ENCODE peak calls at places on chromosomes 5 and 9, in nine cellular contexts. Y, E, A, Q, P, W, Z, C and K are unnamed samples.

GRCh38 chr9:95157491-95158151 is 159.9 kb downstream of the FANCC start:
- DNase-seq in Y (no peak), E (peak), A (no peak), Q (no peak), P (peak), W (no peak), Z (no peak), C (no peak), K (peak)

GRCh38 chr9:99457406-99457805 is 235.3 kb downstream of the SEC61B start:
- DNase-seq in Y (no peak), E (no peak), A (no peak), Q (no peak), P (no peak), W (no peak), Z (no peak), C (no peak), K (no peak)

GRCh38 chr9:91197232-91198181 is 164.2 kb downstream of the AUH start:
- DNase-seq in Y (peak), E (peak), A (peak), Q (no peak), P (peak), W (peak), Z (no peak), C (peak), K (peak)

GRCh38 chr5:136043551-136043950 is 14.8 kb downstream of the TGFBI start:
- DNase-seq in Y (peak), E (no peak), A (no peak), Q (no peak), P (no peak), W (no peak), Z (no peak), C (no peak), K (no peak)

GRCh38 chr5:45604092-45604491 is 92.1 kb downstream of the HCN1 start:
- DNase-seq in Y (no peak), E (no peak), A (peak), Q (no peak), P (no peak), W (no peak), Z (no peak), C (no peak), K (no peak)

GRCh38 chr5:61162832-61163567 is 732 bp upstream of the SMIM15 start:
- DNase-seq in Y (no peak), E (no peak), A (peak), Q (no peak), P (no peak), W (peak), Z (no peak), C (no peak), K (peak)

GRCh38 chr9:16964228-16964627 is 93.8 kb upstream of the BNC2 start:
- DNase-seq in Y (no peak), E (no peak), A (no peak), Q (no peak), P (peak), W (no peak), Z (no peak), C (no peak), K (peak)

GRCh38 chr9:136925414-136926153 is 19.0 kb downstream of the FBXW5 start:
- DNase-seq in Y (no peak), E (peak), A (no peak), Q (no peak), P (no peak), W (no peak), Z (no peak), C (no peak), K (no peak)

GRCh38 chr9:104798209-104798995 is 34.5 kb downstream of the NIPSNAP3B start:
- DNase-seq in Y (no peak), E (no peak), A (no peak), Q (no peak), P (peak), W (no peak), Z (no peak), C (no peak), K (no peak)

GRCh38 chr9:34403554-34404380 is 27.1 kb upstream of the MYORG start:
- DNase-seq in Y (peak), E (peak), A (peak), Q (no peak), P (peak), W (peak), Z (peak), C (peak), K (peak)

GRCh38 chr5:76175051-76175666 is 92.0 kb downstream of the SV2C start:
- DNase-seq in Y (no peak), E (no peak), A (peak), Q (peak), P (no peak), W (peak), Z (peak), C (peak), K (peak)

GRCh38 chr5:135576075-135576599 is 2.7 kb downstream of the CXCL14 start:
- DNase-seq in Y (no peak), E (no peak), A (no peak), Q (no peak), P (no peak), W (no peak), Z (no peak), C (no peak), K (no peak)

GRCh38 chr9:79574166-79574565 is 2.4 kb downstream of the TLE4 start:
- DNase-seq in Y (no peak), E (no peak), A (no peak), Q (no peak), P (no peak), W (no peak), Z (no peak), C (no peak), K (no peak)

GRCh38 chr5:51226420-51226735 is 156.9 kb upstream of the ISL1 start:
- DNase-seq in Y (no peak), E (no peak), A (no peak), Q (no peak), P (no peak), W (no peak), Z (no peak), C (peak), K (no peak)

GRCh38 chr5:142290574-142291299 is 34.1 kb downstream of the SPRY4 start:
- DNase-seq in Y (no peak), E (peak), A (no peak), Q (no peak), P (peak), W (peak), Z (no peak), C (no peak), K (no peak)

GRCh38 chr5:179427676-179428056 is 82.4 kb upstream of the ADAMTS2 start:
- DNase-seq in Y (no peak), E (no peak), A (no peak), Q (no peak), P (no peak), W (no peak), Z (no peak), C (no peak), K (no peak)

GRCh38 chr9:134811673-134812668 is 68.6 kb upstream of the FCN2 start:
- DNase-seq in Y (no peak), E (no peak), A (peak), Q (no peak), P (peak), W (no peak), Z (no peak), C (no peak), K (peak)

GRCh38 chr5:65030056-65030455 is 261.3 kb downstream of the CWC27 start:
- DNase-seq in Y (no peak), E (no peak), A (no peak), Q (no peak), P (no peak), W (no peak), Z (no peak), C (no peak), K (no peak)

GRCh38 chr5:57012511-57012910 is 60.6 kb upstream of the MIER3 start:
- DNase-seq in Y (no peak), E (no peak), A (no peak), Q (no peak), P (no peak), W (no peak), Z (no peak), C (no peak), K (no peak)

GRCh38 chr5:58076473-58077257 is 383.2 kb downstream of the PLK2 start:
- DNase-seq in Y (no peak), E (no peak), A (no peak), Q (no peak), P (no peak), W (no peak), Z (no peak), C (no peak), K (no peak)